ENCODE peak calls at places on chromosomes 11 and 22, in eight cellular contexts. A, H, N, B, M, K, J and Z are unnamed samples.

GRCh38 chr22:22957090-22957489 is 69.5 kb downstream of the IGLL5 start:
- DNase-seq in J (no peak), M (no peak), H (no peak), B (no peak), K (no peak), N (no peak), A (no peak), Z (peak)

GRCh38 chr11:86931059-86931964 is 23.9 kb downstream of the FZD4 start:
- DNase-seq in H (no peak), A (no peak), K (no peak), N (no peak), B (no peak), M (no peak), J (no peak), Z (no peak)

GRCh38 chr11:128480066-128480465 is 107.3 kb downstream of the ETS1 start:
- DNase-seq in B (no peak), H (no peak), A (no peak), J (no peak), N (no peak), M (peak), K (no peak), Z (no peak)

GRCh38 chr11:117445097-117445658 is 117.5 kb downstream of the CEP164 start:
- DNase-seq in A (no peak), N (no peak), M (no peak), J (no peak), H (no peak), K (no peak), B (no peak), Z (no peak)

GRCh38 chr11:128179049-128179448 is 408.3 kb downstream of the ETS1 start:
- DNase-seq in N (no peak), J (peak), A (no peak), B (no peak), M (no peak), K (no peak), H (no peak), Z (no peak)

GRCh38 chr11:121235057-121235456 is 57.5 kb upstream of the SC5D start:
- DNase-seq in A (no peak), H (no peak), J (no peak), N (no peak), B (no peak), K (no peak), M (no peak), Z (no peak)

GRCh38 chr11:73252577-73253191 is 19.5 kb upstream of the P2RY6 start:
- DNase-seq in N (no peak), A (peak), M (no peak), B (no peak), J (no peak), H (no peak), K (peak), Z (no peak)

GRCh38 chr11:40293655-40294342 is 1165.7 kb downstream of the LRRC4C start:
- DNase-seq in A (peak), K (peak), B (no peak), J (peak), M (peak), H (peak), N (peak), Z (no peak)

GRCh38 chr11:119107538-119108150 is 500 bp downstream of the C2CD2L start:
- DNase-seq in B (no peak), M (no peak), K (no peak), J (no peak), H (peak), N (peak), A (no peak), Z (no peak)

GRCh38 chr11:108474664-108475485 is 7.5 kb upstream of the C11orf65 start:
- DNase-seq in M (no peak), N (no peak), B (no peak), J (no peak), K (no peak), H (no peak), A (no peak), Z (no peak)

GRCh38 chr11:77732143-77732542 is 88.4 kb downstream of the RSF1 start:
- DNase-seq in N (no peak), A (no peak), K (no peak), J (no peak), M (no peak), B (no peak), H (no peak), Z (no peak)

GRCh38 chr11:133243832-133244231 is 288.5 kb downstream of the OPCML start:
- DNase-seq in B (no peak), N (no peak), H (no peak), K (no peak), A (no peak), M (no peak), J (no peak), Z (no peak)

GRCh38 chr22:39622881-39623367 is 52.4 kb downstream of the CACNA1I start:
- DNase-seq in J (no peak), H (peak), N (no peak), K (peak), B (no peak), A (no peak), M (no peak), Z (no peak)

GRCh38 chr11:61004037-61004641 is 32.7 kb downstream of the CD6 start:
- DNase-seq in N (no peak), A (no peak), K (no peak), H (no peak), B (no peak), M (no peak), J (no peak), Z (no peak)

GRCh38 chr22:32920032-32920628 is 118.6 kb downstream of the TIMP3 start:
- DNase-seq in M (no peak), H (no peak), K (peak), B (no peak), N (no peak), J (peak), A (peak), Z (no peak)

GRCh38 chr11:125345706-125346561 is 150.1 kb downstream of the FEZ1 start:
- DNase-seq in H (peak), B (peak), J (peak), K (peak), M (peak), N (peak), A (peak), Z (peak)

GRCh38 chr11:129580278-129580677 is 204.6 kb downstream of the BARX2 start:
- DNase-seq in M (no peak), J (no peak), H (no peak), K (no peak), B (no peak), N (no peak), A (no peak), Z (no peak)

GRCh38 chr11:15194671-15195415 is 80.1 kb downstream of the INSC start:
- DNase-seq in B (no peak), N (no peak), H (no peak), A (no peak), J (no peak), M (no peak), K (no peak), Z (peak)

GRCh38 chr22:49975543-49976389 is 15.2 kb downstream of the PIM3 start:
- DNase-seq in M (peak), B (peak), N (no peak), J (no peak), K (peak), H (peak), A (peak), Z (no peak)

GRCh38 chr11:17588166-17588565 is 41.1 kb downstream of the OTOG start:
- DNase-seq in J (no peak), K (no peak), M (no peak), N (no peak), H (peak), A (peak), B (no peak), Z (no peak)

GRCh38 chr11:129374081-129374992 is 1.3 kb upstream of the BARX2 start:
- DNase-seq in H (no peak), N (no peak), M (no peak), A (no peak), B (no peak), J (no peak), K (no peak), Z (no peak)

GRCh38 chr11:71452354-71453020 is 516 bp upstream of the NADSYN1 start:
- DNase-seq in N (no peak), K (peak), J (no peak), B (no peak), A (peak), M (peak), H (no peak), Z (no peak)

GRCh38 chr11:62601114-62601363 is 626 bp downstream of the MTA2 start:
- DNase-seq in B (no peak), N (no peak), K (no peak), J (no peak), M (no peak), A (peak), H (no peak), Z (no peak)

GRCh38 chr11:69105431-69106123 is 50.2 kb upstream of the SMIM38 start:
- DNase-seq in B (no peak), K (peak), H (no peak), J (no peak), N (no peak), A (no peak), M (no peak), Z (no peak)

GRCh38 chr11:37948258-37948657 is 1350.2 kb upstream of the RAG2 start:
- DNase-seq in J (no peak), B (no peak), M (no peak), N (no peak), A (no peak), K (no peak), H (no peak), Z (no peak)

GRCh38 chr11:77118086-77118485 is 10.0 kb upstream of the MYO7A start:
- DNase-seq in J (no peak), A (no peak), M (no peak), N (no peak), B (no peak), K (peak), H (no peak), Z (no peak)

GRCh38 chr11:128891912-128892398 is 799 bp downstream of the KCNJ5 start:
- DNase-seq in B (no peak), A (peak), M (no peak), K (no peak), N (no peak), J (no peak), H (no peak), Z (no peak)

GRCh38 chr11:74611369-74611861 is 19.0 kb downstream of the POLD3 start:
- DNase-seq in M (no peak), H (no peak), B (no peak), A (no peak), N (peak), K (no peak), J (peak), Z (no peak)

GRCh38 chr11:43576834-43577521 is 103.6 kb upstream of the HSD17B12 start:
- DNase-seq in N (peak), K (no peak), M (no peak), B (no peak), H (no peak), J (no peak), A (no peak), Z (no peak)

GRCh38 chr11:3723014-3723708 is 52.0 kb upstream of the CHRNA10 start:
- DNase-seq in A (no peak), N (peak), B (no peak), H (no peak), K (no peak), J (peak), M (no peak), Z (no peak)

GRCh38 chr11:118870396-118871343 is 13.0 kb upstream of the CXCR5 start:
- DNase-seq in A (peak), M (peak), B (no peak), H (peak), K (peak), J (no peak), N (no peak), Z (no peak)

GRCh38 chr22:23775779-23776375 is 3.2 kb downstream of the MMP11 start:
- DNase-seq in M (no peak), N (no peak), A (no peak), B (no peak), J (no peak), K (no peak), H (no peak), Z (no peak)

GRCh38 chr11:55942785-55943392 is 6.7 kb upstream of the OR5I1 start:
- DNase-seq in H (no peak), J (no peak), A (no peak), N (peak), K (no peak), M (no peak), B (no peak), Z (no peak)

GRCh38 chr11:64014361-64014760 is 21.4 kb upstream of the FLRT1 start:
- DNase-seq in M (no peak), A (no peak), K (no peak), N (no peak), H (no peak), J (no peak), B (no peak), Z (no peak)

GRCh38 chr11:6695377-6695776 is 12.2 kb upstream of the MRPL17 start:
- DNase-seq in H (no peak), J (no peak), N (no peak), A (no peak), M (no peak), K (no peak), B (no peak), Z (no peak)

GRCh38 chr11:34860034-34860433 is 56.1 kb downstream of the APIP start:
- DNase-seq in B (no peak), H (no peak), K (peak), N (no peak), J (no peak), A (no peak), M (no peak), Z (no peak)

GRCh38 chr22:30424471-30425326 is 869 bp upstream of the MTFP1 start:
- DNase-seq in H (no peak), A (no peak), N (no peak), M (no peak), J (no peak), B (no peak), K (no peak), Z (no peak)
- TF ChIP-seq CTCF in H (no peak), A (no peak), N (no peak), M (no peak), J (no peak), B (no peak), K (no peak), Z (no peak)

GRCh38 chr11:20438637-20439036 is 51.1 kb downstream of the PRMT3 start:
- DNase-seq in B (no peak), A (no peak), K (no peak), N (no peak), M (no peak), J (no peak), H (no peak), Z (no peak)

GRCh38 chr11:20444537-20444936 is 57.0 kb downstream of the PRMT3 start:
- DNase-seq in A (no peak), M (no peak), N (no peak), B (no peak), J (no peak), H (no peak), K (no peak), Z (no peak)

GRCh38 chr11:20448838-20449237 is 61.3 kb downstream of the PRMT3 start:
- DNase-seq in J (no peak), H (no peak), M (no peak), A (no peak), B (no peak), N (no peak), K (no peak), Z (no peak)

GRCh38 chr11:20443596-20443995 is 56.1 kb downstream of the PRMT3 start:
- DNase-seq in K (no peak), A (no peak), N (no peak), J (no peak), H (no peak), M (no peak), B (no peak), Z (no peak)
- TF ChIP-seq CTCF in K (no peak), A (no peak), N (no peak), J (peak), H (peak), M (peak), B (no peak), Z (peak)

GRCh38 chr11:126754850-126755426 is 245.6 kb downstream of the KIRREL3 start:
- DNase-seq in M (no peak), N (no peak), H (no peak), B (no peak), K (no peak), J (no peak), A (no peak), Z (no peak)

GRCh38 chr11:126747315-126747714 is 253.3 kb downstream of the KIRREL3 start:
- DNase-seq in K (no peak), N (no peak), H (no peak), J (no peak), M (no peak), A (no peak), B (no peak), Z (no peak)

GRCh38 chr11:126753990-126754389 is 246.6 kb downstream of the KIRREL3 start:
- DNase-seq in J (no peak), A (no peak), B (no peak), K (no peak), H (no peak), M (no peak), N (no peak), Z (no peak)

GRCh38 chr11:126748097-126748756 is 252.3 kb downstream of the KIRREL3 start:
- DNase-seq in A (no peak), J (no peak), N (no peak), B (no peak), M (no peak), K (no peak), H (peak), Z (no peak)

GRCh38 chr11:126751242-126751641 is 249.3 kb downstream of the KIRREL3 start:
- DNase-seq in A (no peak), K (no peak), B (no peak), N (no peak), H (no peak), M (no peak), J (peak), Z (no peak)
- TF ChIP-seq CTCF in A (no peak), K (no peak), B (no peak), N (no peak), H (no peak), M (no peak), J (no peak), Z (no peak)

GRCh38 chr22:41193829-41194228 is 11.3 kb upstream of the L3MBTL2 start:
- DNase-seq in K (no peak), A (no peak), M (no peak), B (no peak), N (no peak), H (no peak), J (no peak), Z (no peak)

GRCh38 chr22:41201146-41201545 is 4.0 kb upstream of the L3MBTL2 start:
- DNase-seq in H (no peak), K (peak), A (no peak), M (no peak), N (no peak), B (no peak), J (no peak), Z (no peak)

GRCh38 chr22:41191467-41191866 is 13.6 kb upstream of the L3MBTL2 start:
- DNase-seq in M (no peak), B (no peak), K (no peak), J (no peak), N (no peak), A (peak), H (no peak), Z (no peak)

GRCh38 chr22:41197808-41198585 is 7.1 kb upstream of the L3MBTL2 start:
- DNase-seq in H (peak), J (no peak), B (no peak), M (peak), K (peak), N (no peak), A (no peak), Z (no peak)

DNA sequence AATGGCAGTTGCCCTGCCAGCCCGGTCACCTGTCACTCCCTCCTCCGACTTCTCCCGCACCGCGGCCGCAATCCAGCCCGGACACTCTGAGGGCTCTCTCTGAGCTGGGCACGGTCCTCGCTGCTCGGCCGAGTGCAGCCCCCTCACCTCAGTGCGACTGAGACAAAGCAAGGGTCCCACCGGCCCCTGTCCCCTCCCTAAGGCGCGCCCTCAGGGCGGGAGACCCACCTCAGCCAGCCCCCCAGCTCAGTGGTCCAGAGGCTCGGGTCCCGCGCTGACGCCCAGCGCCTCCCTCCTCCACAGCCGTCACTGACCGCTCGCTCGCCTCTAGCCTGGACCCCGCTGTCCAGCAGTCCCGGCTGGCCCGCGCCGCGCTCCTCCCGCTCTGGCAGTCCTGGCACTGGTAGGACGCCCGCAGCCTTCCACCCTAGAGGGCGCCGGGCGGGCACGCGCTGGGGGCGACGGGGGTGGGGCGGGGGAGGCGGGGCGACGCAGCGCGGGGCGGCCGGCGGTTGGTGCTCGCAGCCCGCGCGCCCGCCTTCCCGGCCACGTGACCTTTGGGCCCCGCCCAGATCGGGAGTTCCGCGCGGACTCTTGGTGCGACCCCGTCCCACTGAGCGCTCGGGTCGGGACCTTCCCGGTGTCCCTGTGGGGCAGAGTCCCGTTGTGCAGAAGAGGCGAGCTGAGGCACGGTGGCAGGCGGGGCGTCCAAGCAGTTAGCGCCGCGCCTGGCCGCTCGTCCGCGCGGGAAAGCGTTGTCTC is 7.9 kb upstream of the L3MBTL2 start:
- DNase-seq in N (peak), M (peak), J (no peak), B (peak), K (peak), H (peak), A (peak), Z (peak)
- TF ChIP-seq CTCF in N (no peak), M (no peak), J (peak), B (peak), K (no peak), H (no peak), A (no peak), Z (peak)

GRCh38 chr11:126853732-126854131 is 146.8 kb downstream of the KIRREL3 start:
- DNase-seq in A (no peak), B (no peak), M (no peak), K (no peak), J (no peak), H (no peak), N (no peak), Z (no peak)
- TF ChIP-seq CTCF in A (no peak), B (no peak), M (no peak), K (no peak), J (no peak), H (no peak), N (no peak), Z (no peak)

GRCh38 chr11:20156280-20156875 is 3.9 kb downstream of the DBX1 start:
- DNase-seq in H (no peak), K (no peak), A (no peak), N (no peak), B (no peak), M (no peak), J (no peak), Z (no peak)

GRCh38 chr11:20155683-20156279 is 4.5 kb downstream of the DBX1 start:
- DNase-seq in H (no peak), A (no peak), N (no peak), K (no peak), J (no peak), M (no peak), B (no peak), Z (no peak)

GRCh38 chr11:20156876-20157613 is 3.2 kb downstream of the DBX1 start:
- DNase-seq in N (no peak), B (no peak), A (no peak), H (no peak), K (peak), M (no peak), J (no peak), Z (no peak)

GRCh38 chr11:20157768-20158167 is 2.5 kb downstream of the DBX1 start:
- DNase-seq in N (no peak), K (no peak), H (no peak), B (no peak), A (no peak), J (no peak), M (no peak), Z (no peak)

DNA sequence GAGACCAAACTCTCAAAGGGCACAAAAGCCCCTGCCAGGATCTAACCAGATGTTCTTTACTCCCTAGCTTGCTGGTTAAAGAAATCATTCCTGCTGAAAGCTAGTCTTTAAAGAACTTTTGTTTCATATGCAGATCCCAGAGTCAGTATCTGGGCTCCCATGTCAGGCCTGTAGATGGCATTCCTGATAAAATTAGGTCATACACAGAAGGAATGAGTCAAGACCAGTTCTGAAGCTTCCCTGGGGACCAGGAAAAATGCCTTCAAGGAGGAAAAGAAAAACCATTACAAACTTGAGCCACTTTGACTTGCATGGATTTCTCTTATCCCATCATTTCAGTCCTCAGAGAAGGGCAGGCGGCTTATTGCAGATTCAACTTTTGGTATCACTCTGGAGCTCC is 5.9 kb downstream of the DBX1 start:
- DNase-seq in M (no peak), B (no peak), K (no peak), J (no peak), A (no peak), H (no peak), N (no peak), Z (no peak)
- TF ChIP-seq CTCF in M (no peak), B (no peak), K (no peak), J (no peak), A (no peak), H (no peak), N (no peak), Z (no peak)